ENCODE peak calls at places on chromosome 22, in five cellular contexts. O is left colon, V is NCI-H1694, S is hypothalamus, T is NCI-H1930. W is an unnamed sample.

GRCh38 chr22:43346521-43346929 is 3.4 kb upstream of the SCUBE1 start:
- DNase-seq in O (peak; percentile 76), V (peak; percentile 56), S (no peak), T (peak; percentile 56), W (no peak)

GRCh38 chr22:41021655-41022454 is 70.5 kb upstream of the EP300 start:
- DNase-seq in O (peak; percentile 84), V (peak; percentile 38), S (no peak), T (peak; percentile 76), W (no peak)

GRCh38 chr22:42452456-42452855 is 20.3 kb upstream of the NFAM1 start:
- DNase-seq in O (no peak), V (no peak), S (no peak), T (no peak), W (no peak)

GRCh38 chr22:23783496-23784167 is 3.1 kb upstream of the SMARCB1 start:
- DNase-seq in O (no peak), V (no peak), S (no peak), T (no peak), W (no peak)

GRCh38 chr22:26588749-26589366 is 1.1 kb downstream of the TPST2 start:
- DNase-seq in O (no peak), V (no peak), S (no peak), T (no peak), W (no peak)

GRCh38 chr22:18056161-18056666 is 21.6 kb upstream of the PEX26 start:
- DNase-seq in O (peak; percentile 48), V (no peak), S (no peak), T (no peak), W (peak; percentile 80)

GRCh38 chr22:38927033-38927789 is 30.2 kb upstream of the APOBEC3A start:
- DNase-seq in O (peak; percentile 85), V (peak; percentile 80), S (peak; percentile 53), T (peak; percentile 65), W (peak; percentile 39)

GRCh38 chr22:30202531-30203006 is 44.0 kb downstream of the LIF start:
- DNase-seq in O (peak; percentile 59), V (no peak), S (no peak), T (no peak), W (peak; percentile 75)

GRCh38 chr22:17994424-17995108 is 29.8 kb downstream of the MICAL3 start:
- DNase-seq in O (no peak), V (no peak), S (no peak), T (no peak), W (no peak)

GRCh38 chr22:21448627-21449416 is 18.4 kb upstream of the TMEM191C start:
- DNase-seq in O (no peak), V (no peak), S (no peak), T (no peak), W (no peak)